ENCODE peak calls at places on chromosomes 13 and 19, in eight cellular contexts. X is fibroblast of lung, T is ovary, M is cardiac muscle cell, N is mammary epithelial cell, B is tibial artery, E is nephron progenitor cell, A is endothelial cell. R is an unnamed sample.

GRCh38 chr13:98474292-98474691 is 102.6 kb downstream of the STK24 start:
- DNase-seq in M (no peak), T (no peak), B (peak; percentile 53), N (no peak), A (no peak), X (no peak), E (no peak), R (no peak)

GRCh38 chr19:43778651-43779050 is 2.1 kb downstream of the KCNN4 start:
- DNase-seq in A (no peak), E (no peak), B (no peak), T (no peak), M (no peak), N (no peak), X (no peak), R (no peak)

GRCh38 chr13:42333613-42334328 is 61.8 kb downstream of the AKAP11 start:
- DNase-seq in X (peak; percentile 71), E (no peak), N (peak; percentile 17), T (no peak), A (peak; percentile 7), M (peak; percentile 70), B (no peak), R (peak; percentile 73)

GRCh38 chr13:99911069-99911964 is 60.2 kb downstream of the ZIC5 start:
- DNase-seq in X (no peak), T (no peak), B (no peak), E (no peak), A (no peak), M (no peak), N (no peak), R (no peak)

GRCh38 chr13:21420706-21421105 is 38.4 kb downstream of the ZDHHC20 start:
- DNase-seq in M (peak; percentile 28), A (no peak), X (peak; percentile 41), T (no peak), E (no peak), B (no peak), N (peak; percentile 23), R (no peak)

GRCh38 chr13:48944221-48944620 is 31.5 kb upstream of the FNDC3A start:
- DNase-seq in B (no peak), M (peak; percentile 11), X (peak; percentile 27), A (no peak), N (no peak), E (no peak), T (no peak), R (no peak)

GRCh38 chr13:72960541-72960940 is 98.3 kb upstream of the KLF5 start:
- DNase-seq in N (peak; percentile 69), M (no peak), B (no peak), A (no peak), X (no peak), E (no peak), T (no peak), R (no peak)

GRCh38 chr19:9857920-9858746 is 23.0 kb downstream of the PIN1 start:
- DNase-seq in M (no peak), A (no peak), B (no peak), X (no peak), E (no peak), T (no peak), N (peak; percentile 13), R (peak; percentile 12)

GRCh38 chr19:42290523-42291436 is 11.2 kb upstream of the PRR19 start:
- DNase-seq in A (peak; percentile 68), B (no peak), E (peak; percentile 64), M (no peak), N (no peak), T (no peak), X (no peak), R (peak; percentile 70)

GRCh38 chr19:14432817-14433453 is at the start of gene PKN1:
- DNase-seq in N (no peak), E (peak; percentile 80), B (no peak), X (peak; percentile 36), T (peak; percentile 68), A (peak; percentile 67), M (peak; percentile 46), R (peak; percentile 71)

GRCh38 chr13:44734204-44734707 is 158.1 kb upstream of the TSC22D1 start:
- DNase-seq in A (no peak), X (peak; percentile 55), E (no peak), N (peak; percentile 75), B (no peak), T (no peak), M (peak; percentile 71), R (no peak)

GRCh38 chr19:51793994-51794393 is 963 bp upstream of the FPR3 start:
- DNase-seq in T (no peak), E (no peak), N (no peak), X (no peak), M (no peak), B (no peak), A (no peak), R (no peak)

GRCh38 chr13:111393221-111393790 is 72.9 kb downstream of the TEX29 start:
- DNase-seq in E (no peak), A (no peak), T (no peak), N (no peak), M (no peak), X (no peak), B (peak; percentile 20), R (no peak)

GRCh38 chr19:6483235-6483634 is 1.6 kb upstream of the DENND1C start:
- DNase-seq in T (no peak), A (no peak), M (no peak), X (no peak), E (no peak), B (no peak), N (no peak), R (no peak)

GRCh38 chr13:52738719-52739467 is 727 bp downstream of the CNMD start:
- DNase-seq in T (no peak), E (peak; percentile 78), N (no peak), M (peak; percentile 3), B (no peak), A (peak; percentile 64), X (no peak), R (peak; percentile 18)

DNA sequence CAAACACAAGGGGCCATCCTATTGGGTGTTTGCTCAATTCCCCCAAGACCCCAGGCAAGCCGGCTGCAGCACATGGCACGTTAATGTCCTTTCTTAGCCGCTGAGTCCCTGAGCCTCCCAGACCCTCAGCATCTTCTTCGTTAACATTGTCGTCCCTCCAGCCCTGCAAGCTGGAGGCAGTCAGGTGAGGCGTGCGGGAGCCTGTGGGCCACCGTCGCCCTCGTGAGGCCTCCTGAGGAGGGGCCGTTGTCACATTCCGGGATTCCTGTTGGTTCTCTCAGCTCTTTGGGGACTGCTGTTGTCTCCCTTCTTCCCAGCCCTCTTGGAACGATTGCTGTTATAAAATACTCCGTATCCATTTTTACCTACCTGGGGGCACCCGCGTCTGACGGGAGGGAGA is 140.6 kb downstream of the KDM4B start:
- DNase-seq in N (no peak), A (no peak), B (no peak), X (no peak), T (no peak), M (no peak), E (no peak), R (no peak)
- TF ChIP-seq CTCF in N (no peak), A (no peak), B (no peak), X (no peak), T (no peak), M (no peak), E (no peak), R (no peak)

GRCh38 chr13:19089315-19089714 is 92.3 kb downstream of the TUBA3C start:
- DNase-seq in N (no peak), A (no peak), M (no peak), B (no peak), E (no peak), T (no peak), X (no peak), R (peak; percentile 6)
- TF ChIP-seq CTCF in N (no peak), A (no peak), M (no peak), B (no peak), E (no peak), T (no peak), X (no peak), R (no peak)

GRCh38 chr13:28273919-28274318 is 135.6 kb downstream of the PAN3 start:
- DNase-seq in B (no peak), E (no peak), N (no peak), X (no peak), T (no peak), A (no peak), M (peak; percentile 3), R (peak; percentile 8)
- TF ChIP-seq CTCF in B (no peak), E (no peak), N (no peak), X (no peak), T (no peak), A (no peak), M (no peak), R (no peak)

DNA sequence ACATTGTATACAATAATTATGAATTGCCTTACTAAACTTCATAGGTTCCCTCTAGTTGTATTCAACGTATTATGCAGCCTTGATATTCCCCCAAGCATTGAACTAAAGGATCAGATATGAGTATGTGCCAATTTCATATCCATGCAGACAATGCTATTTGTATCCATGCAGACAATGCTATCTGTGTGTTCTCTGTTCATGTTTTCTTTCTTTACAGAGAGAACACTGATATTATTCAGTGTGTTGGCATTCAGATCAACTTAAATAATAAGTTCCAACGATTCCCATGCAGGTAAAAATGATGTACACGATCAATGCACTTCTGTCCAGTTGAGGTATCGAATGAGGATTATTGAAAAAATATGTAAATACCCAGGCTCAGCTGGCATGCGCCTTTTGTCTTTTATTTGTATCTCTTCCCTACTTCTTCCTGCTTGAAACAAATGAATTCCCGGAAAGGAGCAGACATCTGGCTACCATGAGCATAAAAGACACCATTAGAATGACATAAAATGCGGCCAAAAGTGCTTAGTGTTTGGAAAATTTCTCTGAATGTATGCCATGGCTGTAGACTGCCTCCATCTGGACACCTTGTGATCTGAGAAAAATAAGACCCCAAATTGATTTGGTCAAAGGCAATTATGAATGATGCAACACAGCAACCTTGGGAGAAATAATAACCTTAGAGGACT is 731.5 kb downstream of the SLITRK1 start:
- DNase-seq in B (no peak), M (peak; percentile 9), X (peak; percentile 9), A (no peak), T (no peak), E (no peak), N (no peak), R (no peak)
- TF ChIP-seq CTCF in B (no peak), M (no peak), X (no peak), A (no peak), T (no peak), E (no peak), N (no peak), R (no peak)

GRCh38 chr19:30733826-30734550 is 361.8 kb downstream of the ZNF536 start:
- DNase-seq in X (no peak), E (peak; percentile 14), A (no peak), T (peak; percentile 31), M (no peak), B (no peak), N (no peak), R (no peak)
- TF ChIP-seq CTCF in X (no peak), E (no peak), A (no peak), T (no peak), M (no peak), B (no peak), N (no peak), R (no peak)

DNA sequence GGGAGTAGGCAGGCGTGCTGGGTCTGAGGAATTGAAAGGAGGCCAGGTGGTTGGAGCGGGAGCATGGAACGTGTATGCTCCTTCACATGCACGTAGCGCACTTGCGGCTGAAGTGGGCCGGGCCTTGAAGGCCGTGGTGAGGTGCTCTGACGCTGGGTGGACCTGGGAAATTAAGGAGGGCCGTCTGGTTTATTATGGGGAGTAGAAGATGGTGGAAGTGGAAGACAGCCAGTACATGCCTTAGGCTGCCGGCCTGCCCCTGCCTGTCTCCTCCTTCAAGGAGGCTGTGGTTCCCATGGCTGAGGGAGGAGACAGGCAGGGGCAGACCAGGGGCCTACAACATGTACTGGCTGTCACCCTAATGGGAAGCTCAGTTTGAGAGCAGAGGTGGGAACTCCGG is 23.9 kb downstream of the GATAD2A start:
- DNase-seq in E (no peak), A (no peak), T (no peak), M (no peak), X (no peak), B (no peak), N (peak; percentile 14), R (no peak)
- TF ChIP-seq CTCF in E (no peak), A (no peak), T (no peak), M (no peak), X (no peak), B (no peak), N (no peak), R (no peak)